ENCODE peak calls at places on chromosomes 2 and 18, in nine cellular contexts. A is H9; F is fibroblast of lung; E is naive thymus-derived CD4-positive, alpha-beta T cell; C is mesenchymal stem cell; D is kidney; H is PC-9; O is Peyer's patch; W is uterus. Q is an unnamed sample.

GRCh38 chr2:148979919-148980277 is 58.6 kb upstream of the LYPD6B start:
- DNase-seq in A (no peak), F (no peak), E (no peak), C (no peak), D (no peak), H (no peak), O (no peak), W (no peak), Q (no peak)

GRCh38 chr2:108932736-108933135 is 56.3 kb downstream of the EDAR start:
- DNase-seq in A (no peak), F (no peak), E (no peak), C (no peak), D (no peak), H (no peak), O (no peak), W (no peak), Q (peak; percentile 37)

GRCh38 chr2:192828947-192829346 is 634.2 kb upstream of the TMEFF2 start:
- DNase-seq in A (no peak), F (no peak), E (no peak), C (no peak), D (peak; percentile 59), H (no peak), O (no peak), W (no peak), Q (no peak)

GRCh38 chr2:28871620-28872019 is 1.5 kb upstream of the TRMT61B start:
- DNase-seq in A (no peak), F (no peak), E (no peak), C (no peak), D (no peak), H (no peak), O (no peak), W (no peak), Q (no peak)

GRCh38 chr18:12287684-12288405 is 20.2 kb upstream of the TUBB6 start:
- DNase-seq in A (peak; percentile 60), F (peak; percentile 98), E (no peak), C (peak; percentile 90), D (peak; percentile 94), H (peak; percentile 76), O (peak; percentile 73), W (peak; percentile 85), Q (peak; percentile 64)

GRCh38 chr2:104109356-104109755 is 744.6 kb upstream of the POU3F3 start:
- DNase-seq in A (no peak), F (no peak), E (no peak), C (no peak), D (no peak), H (no peak), O (no peak), W (no peak), Q (no peak)

GRCh38 chr2:7773362-7773973 is 856.3 kb downstream of the RNF144A start:
- DNase-seq in A (no peak), F (peak; percentile 49), E (no peak), C (no peak), D (no peak), H (peak; percentile 59), O (no peak), W (no peak), Q (no peak)

GRCh38 chr2:64852771-64853241 is 136.4 kb upstream of the SLC1A4 start:
- DNase-seq in A (no peak), F (no peak), E (no peak), C (no peak), D (no peak), H (no peak), O (peak; percentile 43), W (no peak), Q (no peak)

GRCh38 chr18:46001074-46001473 is 33.9 kb upstream of the EPG5 start:
- DNase-seq in A (no peak), F (no peak), E (no peak), C (no peak), D (no peak), H (no peak), O (no peak), W (no peak), Q (no peak)

GRCh38 chr2:240466579-240467148 is 31.2 kb downstream of the GPC1 start:
- DNase-seq in A (peak; percentile 20), F (no peak), E (no peak), C (no peak), D (peak; percentile 71), H (no peak), O (no peak), W (peak; percentile 15), Q (no peak)

GRCh38 chr2:163736433-163737168 is 793 bp upstream of the FIGN start:
- DNase-seq in A (peak; percentile 75), F (peak; percentile 50), E (no peak), C (peak; percentile 72), D (peak; percentile 77), H (peak; percentile 45), O (peak; percentile 47), W (peak; percentile 43), Q (peak; percentile 9)

GRCh38 chr2:95060446-95061118 is 35.1 kb downstream of the MAL start:
- DNase-seq in A (peak; percentile 8), F (no peak), E (no peak), C (no peak), D (no peak), H (no peak), O (peak; percentile 44), W (no peak), Q (no peak)

GRCh38 chr2:101580528-101580927 is 105.6 kb upstream of the RFX8 start:
- DNase-seq in A (no peak), F (no peak), E (no peak), C (no peak), D (no peak), H (no peak), O (no peak), W (no peak), Q (no peak)

GRCh38 chr2:158953926-158954763 is 14.3 kb upstream of the TANC1 start:
- DNase-seq in A (no peak), F (peak; percentile 93), E (no peak), C (peak; percentile 92), D (peak; percentile 88), H (peak; percentile 50), O (peak; percentile 88), W (peak; percentile 90), Q (peak; percentile 93)

GRCh38 chr18:61893304-61893970 is 630 bp upstream of the RNF152 start:
- DNase-seq in A (peak; percentile 46), F (peak; percentile 48), E (no peak), C (peak; percentile 66), D (peak; percentile 88), H (no peak), O (peak; percentile 53), W (peak; percentile 70), Q (peak; percentile 47)

DNA sequence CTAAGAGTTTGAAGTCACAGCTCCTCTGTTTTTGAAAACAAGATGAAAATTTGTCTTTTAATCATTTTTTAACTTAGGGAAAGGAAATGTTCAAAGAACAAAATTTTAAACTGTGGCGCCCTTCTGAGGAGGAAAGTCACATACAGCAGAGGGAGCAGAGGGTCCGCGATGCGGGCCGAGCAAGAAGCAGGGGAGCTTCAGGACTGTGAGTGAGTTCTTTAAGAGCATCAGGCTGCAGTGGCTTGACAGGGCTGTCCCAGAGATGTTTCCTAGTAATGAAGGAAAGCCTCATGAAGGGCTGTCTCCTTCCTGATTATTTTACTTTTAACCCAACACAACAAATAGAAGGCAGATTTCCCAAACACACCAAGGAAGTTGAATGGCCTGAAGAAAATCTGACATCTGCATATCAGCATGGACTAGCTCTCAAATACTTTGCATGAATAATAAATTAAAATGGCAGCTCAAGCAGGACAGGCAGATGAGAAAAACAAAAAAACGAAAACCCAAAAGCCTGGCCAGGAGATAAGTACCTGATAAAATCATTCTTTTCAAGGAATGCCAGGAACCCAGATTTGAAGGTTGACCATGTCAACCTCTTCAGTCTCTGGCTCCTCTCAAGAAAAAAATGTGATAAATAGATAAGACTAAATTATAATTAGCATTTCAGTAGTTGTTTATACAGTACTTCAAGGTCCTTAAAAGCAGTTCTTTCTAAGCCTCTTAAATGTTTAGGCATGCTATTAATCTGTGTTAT is 60.8 kb downstream of the SLC40A1 start:
- DNase-seq in A (no peak), F (no peak), E (no peak), C (no peak), D (no peak), H (no peak), O (no peak), W (no peak), Q (no peak)
- H3K27ac ChIP-seq in A (no peak overlapping the region), F (no peak overlapping the region), E (no peak overlapping the region), C (no peak overlapping the region), D (no peak overlapping the region), H (no peak overlapping the region), O (no peak overlapping the region), W (peak overlapping the region; percentile 98), Q (no peak overlapping the region)

GRCh38 chr2:15668611-15669305 is 77.1 kb downstream of the DDX1 start:
- DNase-seq in A (no peak), F (peak; percentile 7), E (no peak), C (peak; percentile 54), D (no peak), H (no peak), O (no peak), W (no peak), Q (no peak)
- H3K27ac ChIP-seq in A (no peak overlapping the region), F (no peak overlapping the region), E (no peak overlapping the region), C (peak overlapping the region; percentile 39), D (peak overlapping the region; percentile 61), H (no peak overlapping the region), O (no peak overlapping the region), W (no peak overlapping the region), Q (no peak overlapping the region)

GRCh38 chr2:74554821-74555531 is 456 bp downstream of the DOK1 start:
- DNase-seq in A (peak; percentile 61), F (peak; percentile 53), E (peak; percentile 37), C (peak; percentile 71), D (peak; percentile 85), H (no peak), O (peak; percentile 76), W (peak; percentile 52), Q (peak; percentile 36)
- H3K27ac ChIP-seq in A (no peak overlapping the region), F (peak overlapping the region; percentile 52), E (peak overlapping the region; percentile 76), C (peak overlapping the region; percentile 70), D (peak overlapping the region; percentile 51), H (no peak overlapping the region), O (peak overlapping the region; percentile 72), W (peak overlapping the region; percentile 84), Q (peak overlapping the region; percentile 78)

GRCh38 chr2:201419057-201419635 is 32.1 kb downstream of the TRAK2 start:
- DNase-seq in A (no peak), F (no peak), E (no peak), C (no peak), D (no peak), H (no peak), O (peak; percentile 61), W (no peak), Q (no peak)

GRCh38 chr2:201414099-201415023 is 36.9 kb downstream of the TRAK2 start:
- DNase-seq in A (no peak), F (peak; percentile 75), E (peak; percentile 17), C (peak; percentile 45), D (no peak), H (no peak), O (no peak), W (no peak), Q (no peak)

GRCh38 chr2:201420442-201421113 is 30.7 kb downstream of the TRAK2 start:
- DNase-seq in A (no peak), F (peak; percentile 82), E (no peak), C (peak; percentile 53), D (no peak), H (no peak), O (no peak), W (no peak), Q (no peak)

GRCh38 chr2:201415149-201415548 is 36.1 kb downstream of the TRAK2 start:
- DNase-seq in A (no peak), F (no peak), E (no peak), C (no peak), D (no peak), H (no peak), O (no peak), W (no peak), Q (no peak)

DNA sequence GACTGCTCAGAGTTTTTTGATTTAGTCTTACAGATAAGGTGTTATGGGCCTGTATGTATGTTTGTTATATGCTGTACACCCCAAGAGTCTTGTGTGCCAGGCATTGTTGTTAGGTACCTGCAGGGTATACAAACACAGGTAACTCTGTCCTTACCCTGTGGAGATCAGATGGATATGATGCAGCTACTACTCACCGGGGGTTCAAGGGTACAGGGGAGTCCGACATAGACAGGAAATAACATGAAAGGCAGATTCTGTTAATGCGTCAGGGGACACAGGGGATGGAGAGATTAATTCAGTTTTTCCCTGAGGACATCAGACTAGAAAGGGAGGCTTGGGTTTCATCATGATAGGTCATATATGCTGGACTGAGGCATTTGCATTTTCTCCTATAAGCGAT is 31.3 kb downstream of the TRAK2 start:
- DNase-seq in A (no peak), F (no peak), E (no peak), C (no peak), D (no peak), H (no peak), O (no peak), W (no peak), Q (no peak)
- H3K27ac ChIP-seq in A (no peak overlapping the region), F (peak overlapping the region; percentile 76), E (no peak overlapping the region), C (no peak overlapping the region), D (no peak overlapping the region), H (no peak overlapping the region), O (no peak overlapping the region), W (peak overlapping the region; percentile 12), Q (no peak overlapping the region)